ENCODE peak calls at places on chromosomes 13 and 19, in nine cellular contexts. V, T, J, B, Z, H, Q, M and L are unnamed samples.
A peak's percentile ranks its signal among the peaks of the same experiment; 100 is the strongest.

GRCh38 chr13:59494560-59494970 is 669.2 kb downstream of the DIAPH3 start:
- DNase-seq in V (no peak), T (peak; percentile 18), J (no peak), B (no peak), Z (peak; percentile 19), H (peak; percentile 16), Q (peak; percentile 7), M (peak; percentile 85), L (no peak)

GRCh38 chr13:36706755-36707154 is 32.9 kb downstream of the SERTM1 start:
- DNase-seq in V (peak; percentile 25), T (peak; percentile 92), J (no peak), B (no peak), Z (no peak), H (no peak), Q (no peak), M (peak; percentile 36), L (no peak)

GRCh38 chr19:50167314-50167721 is 4.2 kb upstream of the IZUMO2 start:
- DNase-seq in V (no peak), T (no peak), J (no peak), B (no peak), Z (no peak), H (no peak), Q (no peak), M (no peak), L (no peak)

GRCh38 chr19:41430907-41431306 is 3.7 kb upstream of the B3GNT8 start:
- DNase-seq in V (no peak), T (no peak), J (no peak), B (no peak), Z (no peak), H (no peak), Q (no peak), M (no peak), L (no peak)

GRCh38 chr19:50679177-50680125 is 30.2 kb downstream of the C19orf81 start:
- DNase-seq in V (peak; percentile 11), T (peak; percentile 60), J (no peak), B (peak; percentile 81), Z (peak; percentile 31), H (peak; percentile 85), Q (peak; percentile 92), M (peak; percentile 79), L (peak; percentile 86)

GRCh38 chr13:35789335-35790166 is 313.1 kb upstream of the MAB21L1 start:
- DNase-seq in V (no peak), T (peak; percentile 65), J (no peak), B (no peak), Z (peak; percentile 31), H (no peak), Q (no peak), M (peak; percentile 66), L (no peak)

GRCh38 chr13:90293793-90294361 is 1053.6 kb upstream of the MIR17HG start:
- DNase-seq in V (no peak), T (no peak), J (no peak), B (no peak), Z (no peak), H (no peak), Q (no peak), M (no peak), L (no peak)

GRCh38 chr13:43815204-43815603 is 28.4 kb upstream of the ENOX1 start:
- DNase-seq in V (no peak), T (peak; percentile 94), J (no peak), B (no peak), Z (peak; percentile 85), H (peak; percentile 24), Q (no peak), M (peak; percentile 97), L (no peak)

GRCh38 chr13:89704040-89704439 is 1643.4 kb upstream of the MIR17HG start:
- DNase-seq in V (no peak), T (no peak), J (no peak), B (no peak), Z (no peak), H (no peak), Q (no peak), M (no peak), L (no peak)

GRCh38 chr19:18055967-18056366 is 30.8 kb downstream of the IL12RB1 start:
- DNase-seq in V (no peak), T (no peak), J (no peak), B (no peak), Z (no peak), H (no peak), Q (no peak), M (no peak), L (no peak)

GRCh38 chr19:18049390-18049789 is 37.3 kb downstream of the IL12RB1 start:
- DNase-seq in V (no peak), T (peak; percentile 59), J (peak; percentile 82), B (peak; percentile 94), Z (no peak), H (peak; percentile 91), Q (no peak), M (peak; percentile 86), L (no peak)

GRCh38 chr19:18053571-18054219 is 33.0 kb downstream of the IL12RB1 start:
- DNase-seq in V (no peak), T (peak; percentile 43), J (no peak), B (no peak), Z (peak; percentile 69), H (no peak), Q (no peak), M (peak; percentile 29), L (no peak)

GRCh38 chr19:18057557-18057956 is 29.2 kb downstream of the IL12RB1 start:
- DNase-seq in V (no peak), T (no peak), J (no peak), B (no peak), Z (no peak), H (peak; percentile 60), Q (no peak), M (peak; percentile 49), L (no peak)

DNA sequence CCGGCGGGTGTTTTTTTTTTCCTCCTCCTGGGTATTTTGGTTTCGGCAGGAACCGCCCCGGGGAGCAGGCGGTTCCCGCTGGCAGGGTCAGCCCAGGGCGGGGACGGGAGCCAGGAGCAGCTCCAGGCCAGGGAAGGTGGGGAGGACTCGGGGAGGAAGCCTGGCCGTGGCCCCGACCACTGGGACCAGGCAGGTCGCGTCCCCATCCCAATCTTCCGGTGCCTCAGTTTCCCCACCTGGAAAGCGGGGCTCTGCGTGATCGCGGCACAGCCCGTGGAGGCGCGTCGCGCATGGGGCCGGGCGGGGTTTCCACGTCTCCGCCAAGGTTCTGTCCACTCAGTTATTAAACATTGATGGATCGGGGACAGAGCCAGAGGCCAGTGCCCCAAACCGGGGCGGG is 34.8 kb downstream of the IL12RB1 start:
- DNase-seq in V (no peak), T (no peak), J (no peak), B (no peak), Z (no peak), H (no peak), Q (no peak), M (peak; percentile 21), L (no peak)
- H3K4me3 ChIP-seq in V (no peak overlapping the region), T (no peak overlapping the region), J (peak overlapping the region; percentile 53), B (peak overlapping the region; percentile 31), Z (no peak overlapping the region), H (peak overlapping the region; percentile 5), Q (no peak overlapping the region), M (no peak overlapping the region), L (no peak overlapping the region)

DNA sequence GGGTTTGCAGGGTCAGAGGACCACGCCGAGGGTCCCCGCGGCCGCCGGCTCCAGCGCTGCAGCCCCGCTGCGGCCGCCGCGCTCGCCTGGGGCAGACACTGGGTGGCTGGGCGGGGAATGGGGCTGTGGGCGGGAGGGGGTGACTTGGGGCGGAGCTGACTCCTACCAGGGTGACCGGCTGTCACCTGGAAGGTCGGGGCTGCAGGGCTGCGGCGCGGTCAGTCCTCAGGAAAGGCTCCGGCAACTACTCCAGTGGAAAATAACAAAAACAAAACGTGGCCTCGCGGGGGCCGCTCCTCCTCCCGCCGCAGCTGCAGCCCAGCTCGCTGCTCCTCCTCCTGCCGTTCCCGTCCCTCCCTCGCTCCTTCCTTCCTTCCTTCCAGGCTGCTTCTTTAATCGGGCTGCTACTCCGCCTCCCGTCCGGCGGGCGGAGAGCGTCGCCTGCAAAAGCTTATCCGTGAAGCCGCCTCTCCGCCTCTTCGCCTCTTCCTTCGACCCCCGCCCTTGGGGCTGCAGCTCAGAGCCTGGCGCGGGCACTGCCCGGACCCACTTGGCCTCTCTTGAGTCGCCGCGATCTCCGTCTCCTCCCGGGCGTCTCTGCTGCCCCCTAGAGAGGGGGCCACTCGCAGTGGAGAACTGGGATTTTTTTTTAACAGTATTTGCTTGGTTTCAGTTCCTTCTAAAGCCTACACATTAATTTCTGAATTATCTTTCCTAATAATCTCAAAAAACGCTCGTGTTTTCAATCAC is at the start of gene TBC1D4:
- DNase-seq in V (peak; percentile 62), T (peak; percentile 86), J (peak; percentile 40), B (peak; percentile 78), Z (peak; percentile 75), H (peak; percentile 90), Q (peak; percentile 96), M (peak; percentile 96), L (peak; percentile 90)
- TF ChIP-seq CTCF in V (peak; percentile 92), T (peak; percentile 86), J (peak; percentile 65), B (peak; percentile 78), Z (peak; percentile 91), H (peak; percentile 66), Q (peak; percentile 89), M (peak; percentile 88), L (peak; percentile 55)

GRCh38 chr19:46717716-46718143 is 816 bp upstream of the PRKD2 start:
- DNase-seq in V (no peak), T (no peak), J (no peak), B (no peak), Z (no peak), H (no peak), Q (no peak), M (no peak), L (no peak)

GRCh38 chr19:46719629-46720515 is 3.0 kb upstream of the PRKD2 start:
- DNase-seq in V (no peak), T (no peak), J (no peak), B (no peak), Z (no peak), H (no peak), Q (no peak), M (no peak), L (no peak)

GRCh38 chr19:46718934-46719551 is 2.1 kb upstream of the PRKD2 start:
- DNase-seq in V (no peak), T (no peak), J (no peak), B (no peak), Z (no peak), H (no peak), Q (peak; percentile 39), M (no peak), L (no peak)

GRCh38 chr19:46717034-46717715 is at the start of gene PRKD2:
- DNase-seq in V (peak; percentile 34), T (peak; percentile 79), J (peak; percentile 57), B (peak; percentile 92), Z (no peak), H (peak; percentile 95), Q (peak; percentile 98), M (peak; percentile 87), L (peak; percentile 87)

GRCh38 chr19:46718157-46718933 is 1.4 kb upstream of the PRKD2 start:
- DNase-seq in V (no peak), T (no peak), J (no peak), B (no peak), Z (no peak), H (no peak), Q (peak; percentile 60), M (peak; percentile 41), L (peak; percentile 36)
- H3K4me3 ChIP-seq in V (no peak overlapping the region), T (no peak overlapping the region), J (peak overlapping the region; percentile 99), B (no peak overlapping the region), Z (no peak overlapping the region), H (no peak overlapping the region), Q (no peak overlapping the region), M (no peak overlapping the region), L (no peak overlapping the region)

DNA sequence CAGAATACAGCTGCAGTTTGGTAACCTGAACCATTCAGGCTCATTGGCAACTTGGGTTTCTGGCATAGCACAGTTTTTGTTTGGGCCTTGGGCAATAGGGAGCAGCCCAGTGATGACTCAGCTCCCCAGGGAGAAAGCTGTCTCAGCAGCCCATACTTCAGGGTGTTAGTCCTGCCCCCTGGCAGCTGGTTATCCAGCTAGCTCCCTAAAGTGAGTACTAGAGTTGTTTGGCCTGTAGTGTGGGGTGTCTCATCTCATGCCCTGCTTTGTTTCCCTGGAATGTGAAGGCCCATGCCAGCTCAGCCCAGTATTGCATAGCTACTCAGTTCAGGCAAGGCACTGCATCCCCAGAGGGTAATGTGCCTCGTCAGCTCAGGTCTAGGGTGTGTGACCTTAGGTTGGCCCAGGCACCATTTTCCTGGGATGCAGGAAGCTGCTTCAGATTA is 18.2 kb upstream of the ZNF543 start:
- DNase-seq in V (peak; percentile 95), T (peak; percentile 98), J (no peak), B (no peak), Z (peak; percentile 47), H (no peak), Q (no peak), M (peak; percentile 97), L (no peak)
- TF ChIP-seq CTCF in V (peak; percentile 9), T (no peak), J (no peak), B (no peak), Z (no peak), H (no peak), Q (no peak), M (peak; percentile 14), L (no peak)